ENCODE peak calls at places on chromosomes 3 and 15, in nine cellular contexts. G is progenitor cell of endocrine pancreas, I is OCI-LY7, C is fibroblast of lung, K is psoas muscle, X is fibroblast of mammary gland, U is fibroblast of pulmonary artery, V is adrenal gland, Q is tibial artery. F is an unnamed sample.

GRCh38 chr15:75647370-75648155 is at the start of gene SNX33:
- DNase-seq in G (peak), I (peak), C (peak), K (peak), X (peak), U (peak), V (peak), Q (peak), F (peak)

GRCh38 chr3:42503251-42503924 is 945 bp downstream of the VIPR1 start:
- DNase-seq in G (no peak), I (no peak), C (no peak), K (no peak), X (no peak), U (no peak), V (peak), Q (no peak), F (no peak)

GRCh38 chr15:63605816-63606215 is 8.6 kb downstream of the FBXL22 start:
- DNase-seq in G (no peak), I (no peak), C (no peak), K (no peak), X (no peak), U (no peak), V (no peak), Q (no peak), F (no peak)

GRCh38 chr15:31345606-31346366 is 19.2 kb downstream of the KLF13 start:
- DNase-seq in G (no peak), I (peak), C (no peak), K (peak), X (no peak), U (no peak), V (no peak), Q (no peak), F (no peak)

GRCh38 chr15:68407141-68407885 is 24.6 kb downstream of the ITGA11 start:
- DNase-seq in G (no peak), I (no peak), C (peak), K (peak), X (peak), U (peak), V (peak), Q (peak), F (no peak)

GRCh38 chr3:188649521-188649920 is 495.6 kb downstream of the LPP start:
- DNase-seq in G (no peak), I (no peak), C (peak), K (no peak), X (peak), U (peak), V (no peak), Q (no peak), F (no peak)

GRCh38 chr3:39038165-39038564 is 13.6 kb downstream of the SCN11A start:
- DNase-seq in G (no peak), I (no peak), C (peak), K (no peak), X (peak), U (peak), V (no peak), Q (no peak), F (no peak)

GRCh38 chr3:69838217-69838616 is 99.0 kb downstream of the MITF start:
- DNase-seq in G (no peak), I (no peak), C (peak), K (no peak), X (peak), U (peak), V (no peak), Q (no peak), F (no peak)

GRCh38 chr3:124599779-124600693 is 130.2 kb upstream of the UMPS start:
- DNase-seq in G (no peak), I (no peak), C (peak), K (no peak), X (no peak), U (no peak), V (no peak), Q (no peak), F (peak)

GRCh38 chr3:71509024-71509423 is 74.5 kb downstream of the FOXP1 start:
- DNase-seq in G (no peak), I (no peak), C (peak), K (no peak), X (no peak), U (no peak), V (no peak), Q (no peak), F (no peak)

GRCh38 chr3:141452773-141453172 is 34.1 kb upstream of the RASA2 start:
- DNase-seq in G (no peak), I (no peak), C (no peak), K (no peak), X (no peak), U (no peak), V (no peak), Q (no peak), F (no peak)

GRCh38 chr15:40790723-40791122 is 16.2 kb upstream of the ZFYVE19 start:
- DNase-seq in G (no peak), I (no peak), C (peak), K (no peak), X (peak), U (peak), V (no peak), Q (no peak), F (no peak)

GRCh38 chr3:57903124-57903668 is 105.0 kb upstream of the FLNB start:
- DNase-seq in G (no peak), I (no peak), C (no peak), K (no peak), X (no peak), U (no peak), V (no peak), Q (no peak), F (no peak)

GRCh38 chr15:65416845-65417416 is 5.8 kb downstream of the IGDCC4 start:
- DNase-seq in G (no peak), I (no peak), C (peak), K (peak), X (peak), U (no peak), V (no peak), Q (no peak), F (no peak)

GRCh38 chr3:139629033-139629432 is 48.7 kb downstream of the NMNAT3 start:
- DNase-seq in G (no peak), I (peak), C (no peak), K (no peak), X (peak), U (peak), V (no peak), Q (no peak), F (no peak)

GRCh38 chr3:17213102-17213501 is 328.3 kb downstream of the PLCL2 start:
- DNase-seq in G (no peak), I (no peak), C (peak), K (no peak), X (peak), U (peak), V (no peak), Q (no peak), F (no peak)

GRCh38 chr3:124530916-124531315 is 199.3 kb upstream of the UMPS start:
- DNase-seq in G (no peak), I (no peak), C (no peak), K (no peak), X (no peak), U (no peak), V (no peak), Q (no peak), F (no peak)

GRCh38 chr15:89665449-89666146 is 10.3 kb upstream of the KIF7 start:
- DNase-seq in G (peak), I (no peak), C (peak), K (peak), X (peak), U (peak), V (peak), Q (peak), F (peak)

GRCh38 chr15:89097313-89097712 is 9.1 kb downstream of the ABHD2 start:
- DNase-seq in G (no peak), I (no peak), C (no peak), K (no peak), X (no peak), U (no peak), V (no peak), Q (no peak), F (no peak)

GRCh38 chr3:46733026-46733800 is 15.5 kb upstream of the PRSS50 start:
- DNase-seq in G (no peak), I (no peak), C (no peak), K (no peak), X (peak), U (peak), V (no peak), Q (no peak), F (no peak)

GRCh38 chr3:99240700-99241099 is 339.2 kb upstream of the DCBLD2 start:
- DNase-seq in G (no peak), I (no peak), C (peak), K (no peak), X (no peak), U (no peak), V (no peak), Q (no peak), F (no peak)

GRCh38 chr15:40928975-40929729 is at the start of gene DLL4:
- DNase-seq in G (peak), I (no peak), C (peak), K (peak), X (peak), U (no peak), V (no peak), Q (no peak), F (peak)

GRCh38 chr15:89419370-89419984 is 76.9 kb downstream of the RHCG start:
- DNase-seq in G (peak), I (peak), C (peak), K (peak), X (peak), U (peak), V (peak), Q (no peak), F (no peak)

GRCh38 chr15:77497108-77497737 is 76.5 kb downstream of the HMG20A start:
- DNase-seq in G (no peak), I (no peak), C (peak), K (peak), X (no peak), U (peak), V (peak), Q (peak), F (peak)

GRCh38 chr3:51198476-51198875 is 186.6 kb upstream of the MANF start:
- DNase-seq in G (no peak), I (no peak), C (peak), K (no peak), X (no peak), U (no peak), V (no peak), Q (no peak), F (no peak)
- TF ChIP-seq CTCF in G (no peak), I (no peak), C (no peak), K (no peak), X (no peak), U (no peak), V (no peak), Q (no peak), F (no peak)

GRCh38 chr3:134525293-134525692 is 39.4 kb downstream of the CEP63 start:
- DNase-seq in G (no peak), I (no peak), C (no peak), K (no peak), X (no peak), U (no peak), V (no peak), Q (no peak), F (no peak)

GRCh38 chr3:134526319-134526718 is 40.5 kb downstream of the CEP63 start:
- DNase-seq in G (no peak), I (no peak), C (no peak), K (no peak), X (no peak), U (no peak), V (no peak), Q (no peak), F (no peak)

GRCh38 chr3:134522541-134522940 is 36.7 kb downstream of the CEP63 start:
- DNase-seq in G (no peak), I (no peak), C (no peak), K (no peak), X (no peak), U (no peak), V (no peak), Q (no peak), F (no peak)

GRCh38 chr3:134527538-134528186 is 41.8 kb downstream of the CEP63 start:
- DNase-seq in G (no peak), I (no peak), C (no peak), K (no peak), X (no peak), U (no peak), V (no peak), Q (no peak), F (no peak)

GRCh38 chr3:134527037-134527436 is 41.2 kb downstream of the CEP63 start:
- DNase-seq in G (no peak), I (no peak), C (no peak), K (no peak), X (peak), U (no peak), V (no peak), Q (no peak), F (no peak)
- TF ChIP-seq CTCF in G (peak), I (peak), C (no peak), K (no peak), X (peak), U (peak), V (no peak), Q (no peak), F (no peak)

DNA sequence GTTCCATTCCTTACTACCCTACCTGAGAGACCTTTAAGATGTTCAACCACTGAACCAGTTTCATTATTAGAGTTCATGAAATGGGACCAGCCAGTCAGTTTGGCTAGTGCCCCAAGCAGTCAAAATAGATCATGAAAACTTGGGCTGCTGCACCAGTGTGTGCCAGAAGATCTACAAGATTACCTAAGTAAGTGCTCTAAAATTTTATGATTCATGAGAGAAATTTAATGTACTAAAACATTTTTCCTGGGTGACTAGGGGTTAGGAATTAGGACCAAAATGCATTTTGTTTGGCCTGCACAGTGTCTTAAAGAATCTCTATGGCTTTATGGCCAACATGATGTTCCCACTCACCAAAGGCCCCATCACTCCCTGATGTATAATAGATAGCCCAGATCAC is 214.7 kb downstream of the ATP8B4 start:
- DNase-seq in G (no peak), I (no peak), C (no peak), K (no peak), X (no peak), U (no peak), V (no peak), Q (no peak), F (no peak)
- TF ChIP-seq CTCF in G (no peak), I (no peak), C (no peak), K (no peak), X (no peak), U (no peak), V (no peak), Q (no peak), F (no peak)

DNA sequence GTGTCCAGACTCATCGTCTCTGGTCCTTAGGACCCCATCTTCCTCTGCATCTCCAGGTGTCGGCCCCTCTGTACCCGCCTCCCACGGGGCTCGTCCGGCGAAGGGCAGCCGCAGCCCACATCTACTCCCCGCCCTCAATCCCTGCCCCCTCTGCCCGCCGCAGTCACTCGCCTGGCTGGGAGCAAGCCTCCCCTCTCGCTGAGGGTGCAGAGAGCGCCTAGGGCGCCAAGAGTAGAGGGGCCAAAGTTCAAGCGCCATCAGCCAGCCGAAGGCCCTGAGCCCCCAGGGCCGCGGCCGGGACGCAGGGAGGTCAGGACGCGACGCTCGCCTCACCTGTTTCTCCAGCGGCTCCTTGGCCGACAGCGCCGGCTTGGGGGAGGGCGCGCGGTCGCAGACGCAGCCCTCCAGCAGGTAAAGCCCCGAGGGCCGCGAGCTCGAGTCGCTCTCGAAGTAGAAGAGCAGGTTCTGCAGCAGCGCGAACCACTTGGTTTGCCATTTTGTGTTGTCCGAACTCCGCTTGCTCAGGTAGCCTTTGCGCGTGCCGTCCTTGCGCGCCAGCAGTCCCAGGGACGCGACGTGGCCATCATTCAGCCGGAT is 592 bp downstream of the RASGRF1 start:
- DNase-seq in G (no peak), I (no peak), C (no peak), K (no peak), X (peak), U (no peak), V (no peak), Q (peak), F (no peak)
- TF ChIP-seq CTCF in G (no peak), I (no peak), C (no peak), K (no peak), X (no peak), U (no peak), V (no peak), Q (no peak), F (no peak)